ENCODE peak calls at places on chromosome 10, in six cellular contexts. Y, A, V, S, I and O are unnamed samples.
A peak's percentile ranks its signal among the peaks of the same experiment; 100 is the strongest.

GRCh38 chr10:114618722-114619121 is 39.4 kb downstream of the ABLIM1 start:
- DNase-seq in Y (no peak), S (no peak), V (no peak), A (no peak), I (no peak), O (no peak)

GRCh38 chr10:74704629-74705360 is 121.6 kb upstream of the KAT6B start:
- DNase-seq in A (no peak), Y (no peak), V (no peak), S (no peak), I (no peak), O (no peak)

GRCh38 chr10:76286536-76286935 is 855.1 kb downstream of the LRMDA start:
- DNase-seq in S (no peak), I (no peak), V (no peak), Y (peak; percentile 14), A (no peak), O (no peak)

GRCh38 chr10:112832361-112832878 is 117.6 kb upstream of the TCF7L2 start:
- DNase-seq in I (no peak), Y (no peak), A (no peak), V (no peak), S (no peak), O (no peak)

GRCh38 chr10:47022311-47023131 is 111.3 kb downstream of the PTPN20 start:
- DNase-seq in I (no peak), S (no peak), A (no peak), V (no peak), Y (no peak), O (peak; percentile 39)

GRCh38 chr10:33254556-33255160 is 79.8 kb downstream of the NRP1 start:
- DNase-seq in I (no peak), Y (no peak), V (no peak), S (no peak), A (no peak), O (no peak)

GRCh38 chr10:92420554-92421275 is 129.7 kb downstream of the MARCHF5 start:
- DNase-seq in A (no peak), V (no peak), S (no peak), Y (no peak), I (no peak), O (no peak)

GRCh38 chr10:13788701-13789447 is 202.1 kb downstream of the PRPF18 start:
- DNase-seq in Y (peak; percentile 25), S (no peak), A (peak; percentile 89), V (no peak), I (no peak), O (no peak)

GRCh38 chr10:79429751-79430150 is 15.7 kb downstream of the ZCCHC24 start:
- DNase-seq in V (no peak), Y (no peak), I (no peak), A (no peak), S (no peak), O (peak; percentile 15)

GRCh38 chr10:97412891-97413304 is 11.8 kb upstream of the RRP12 start:
- DNase-seq in V (no peak), S (no peak), Y (no peak), I (peak; percentile 84), A (no peak), O (no peak)

GRCh38 chr10:119412831-119413737 is 129.4 kb downstream of the RGS10 start:
- DNase-seq in I (no peak), Y (peak; percentile 19), A (no peak), S (no peak), V (no peak), O (no peak)

GRCh38 chr10:58237014-58237830 is 30.5 kb downstream of the IPMK start:
- DNase-seq in A (no peak), I (no peak), V (peak; percentile 25), Y (peak; percentile 80), S (peak; percentile 76), O (no peak)

GRCh38 chr10:48651839-48652238 is 32.8 kb upstream of the WDFY4 start:
- DNase-seq in I (peak; percentile 14), Y (no peak), A (no peak), S (no peak), V (no peak), O (no peak)

GRCh38 chr10:27746364-27747095 is 911 bp upstream of the MKX start:
- DNase-seq in A (no peak), Y (no peak), I (no peak), V (no peak), S (peak; percentile 15), O (no peak)

GRCh38 chr10:121069061-121069850 is 218.1 kb downstream of the WDR11 start:
- DNase-seq in I (no peak), Y (no peak), S (peak; percentile 21), V (no peak), A (no peak), O (peak; percentile 54)

GRCh38 chr10:114375082-114375481 is 29.2 kb downstream of the AFAP1L2 start:
- DNase-seq in S (peak; percentile 40), A (no peak), V (no peak), Y (no peak), I (no peak), O (no peak)

DNA sequence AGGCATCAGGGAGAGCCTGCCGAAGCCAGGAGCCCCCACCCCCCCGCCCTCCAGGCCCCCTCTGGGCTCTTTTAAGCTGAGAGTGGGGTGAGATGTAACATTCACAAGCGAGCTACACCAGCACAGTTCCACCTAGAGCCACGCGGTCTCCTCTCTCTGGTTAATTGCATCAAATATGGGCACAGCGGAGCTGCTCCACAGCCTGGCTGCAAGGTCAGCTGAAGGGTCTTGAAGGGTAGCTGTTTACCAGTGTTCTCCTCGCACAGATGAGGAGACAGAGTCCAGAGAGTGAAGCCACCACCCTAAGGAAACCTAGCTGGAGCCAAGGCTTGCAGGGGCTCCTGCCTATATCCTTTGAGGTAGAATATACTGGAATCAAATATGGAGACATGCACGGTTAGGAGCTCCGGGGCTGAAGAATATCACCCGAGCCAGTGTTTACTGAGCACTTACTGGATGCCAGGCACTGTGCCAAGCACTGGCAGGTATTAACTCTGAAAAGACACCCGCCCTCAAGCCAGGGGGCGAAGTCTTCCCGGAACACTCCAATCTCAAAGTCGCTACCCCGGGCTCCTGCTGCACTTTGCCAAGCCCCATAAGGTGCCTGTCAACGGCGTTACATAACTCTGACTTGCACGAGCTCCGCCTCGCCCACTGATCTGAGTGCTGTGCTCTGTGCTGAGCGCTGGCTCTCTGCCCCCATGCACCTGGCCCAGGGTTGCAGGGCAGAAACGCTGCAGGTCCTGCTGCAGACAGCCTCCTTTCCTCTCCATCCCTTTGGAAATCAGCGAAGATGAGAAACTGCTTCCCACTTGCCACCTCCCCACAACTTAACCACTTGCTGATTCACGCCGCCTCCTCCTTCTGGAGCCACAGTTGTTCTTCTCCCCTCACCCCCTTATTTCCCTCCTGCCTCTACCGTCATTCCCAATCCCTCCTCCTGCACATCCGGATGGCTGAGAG is 5.4 kb downstream of the CHST15 start:
- DNase-seq in A (no peak), S (no peak), Y (no peak), I (peak; percentile 26), V (no peak), O (no peak)
- TF ChIP-seq CTCF in A (no peak), S (no peak), Y (no peak), I (no peak), V (no peak), O (no peak)

DNA sequence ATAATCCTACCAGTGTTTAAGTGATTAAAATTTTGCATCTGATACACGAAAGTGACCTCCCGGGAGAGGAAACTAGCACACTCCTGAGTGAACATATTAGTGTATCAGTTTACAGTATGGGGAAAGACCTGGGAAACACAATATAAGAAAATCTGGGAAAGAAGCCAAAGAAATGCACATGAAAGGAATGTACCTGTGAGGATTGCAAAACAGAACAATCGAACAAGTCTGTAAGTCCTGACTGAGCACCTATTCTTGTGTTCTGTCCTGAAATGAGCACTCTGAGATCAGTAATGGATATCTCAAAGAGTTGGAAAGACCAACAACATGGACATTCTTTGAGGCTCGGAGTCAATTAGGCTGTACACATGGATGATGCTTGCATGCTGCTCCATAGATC is 554.7 kb downstream of the SORCS3 start:
- DNase-seq in I (no peak), S (no peak), V (no peak), A (no peak), Y (no peak), O (no peak)
- TF ChIP-seq CTCF in I (no peak), S (no peak), V (no peak), A (no peak), Y (no peak), O (no peak)

GRCh38 chr10:126302195-126302594 is 86.1 kb downstream of the ADAM12 start:
- DNase-seq in A (no peak), I (no peak), V (no peak), Y (no peak), S (no peak), O (no peak)

DNA sequence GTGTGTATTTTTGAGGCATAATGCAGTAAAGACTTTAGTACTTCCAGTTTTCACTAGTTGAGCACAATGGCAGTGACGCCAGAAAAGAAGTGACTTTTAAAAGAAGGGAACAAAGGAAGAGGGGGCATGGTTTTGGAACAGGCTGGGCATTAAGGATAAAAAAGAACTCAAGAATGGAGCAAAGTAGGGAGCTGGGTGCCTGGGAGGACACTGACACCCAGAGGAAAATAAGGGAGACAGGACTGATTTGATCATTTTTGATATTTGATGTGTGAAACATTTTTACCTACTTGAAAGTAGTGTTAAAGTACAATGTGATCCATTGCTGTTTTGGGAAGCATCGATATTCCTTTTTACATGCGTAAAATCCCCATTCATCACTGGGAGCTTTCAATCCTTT is 85.4 kb downstream of the ADAM12 start:
- DNase-seq in I (no peak), A (no peak), Y (peak; percentile 5), S (peak; percentile 6), V (no peak), O (no peak)
- TF ChIP-seq CTCF in I (no peak), A (no peak), Y (peak; percentile 62), S (peak; percentile 29), V (peak; percentile 4), O (no peak)

GRCh38 chr10:67284589-67284988 is 358.8 kb downstream of the LRRTM3 start:
- DNase-seq in I (no peak), S (no peak), Y (no peak), A (no peak), V (no peak), O (no peak)
- TF ChIP-seq CTCF in I (no peak), S (no peak), Y (no peak), A (no peak), V (no peak), O (no peak)

DNA sequence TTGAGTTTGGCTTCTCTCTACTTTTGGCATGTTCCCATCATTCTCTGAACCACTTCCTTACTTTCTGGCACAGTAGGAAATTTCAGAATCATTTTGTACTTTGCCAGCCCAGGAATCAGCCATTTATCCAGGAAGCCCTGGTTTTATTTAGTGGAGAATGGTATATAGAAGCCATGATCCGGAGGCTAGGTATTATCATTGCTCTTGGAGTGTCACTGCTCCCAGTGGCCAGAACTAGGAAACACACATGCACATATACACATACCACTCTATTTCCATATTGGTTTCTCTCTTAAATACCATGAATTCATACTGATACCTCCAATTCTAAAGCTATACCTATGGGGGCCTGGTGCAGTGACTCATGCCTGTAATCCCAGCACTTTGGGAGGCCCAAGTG is 36.3 kb downstream of the SUFU start:
- DNase-seq in A (no peak), S (peak; percentile 27), Y (peak; percentile 5), V (no peak), I (no peak), O (no peak)
- TF ChIP-seq CTCF in A (peak; percentile 31), S (peak; percentile 11), Y (peak; percentile 70), V (peak; percentile 23), I (peak; percentile 30), O (peak; percentile 19)

GRCh38 chr10:50552771-50553535 is 70.8 kb downstream of the SGMS1 start:
- DNase-seq in V (no peak), S (peak; percentile 30), Y (peak; percentile 38), I (no peak), A (no peak), O (no peak)
- TF ChIP-seq CTCF in V (peak; percentile 34), S (peak; percentile 23), Y (peak; percentile 60), I (peak; percentile 31), A (peak; percentile 16), O (no peak)